ENCODE peak calls at places on chromosomes 13 and 19, in eight cellular contexts. One of them, this sample, is unnamed.

GRCh38 chr13:58712191-58712590 is 1080.6 kb downstream of the PCDH17 start:
- DNase-seq in HFFc6: no peak
- DNase-seq in GM06990: no peak
- DNase-seq in body of pancreas: no peak
- DNase-seq in type B pancreatic cell: no peak
- DNase-seq in dorsolateral prefrontal cortex: no peak
- DNase-seq in psoas muscle: no peak
- DNase-seq in endodermal cell: peak; percentile 81
- DNase-seq in this sample: no peak

GRCh38 chr19:54388001-54388802 is 23.5 kb upstream of the LAIR1 start:
- DNase-seq in HFFc6: no peak
- DNase-seq in GM06990: peak; percentile 72
- DNase-seq in body of pancreas: peak; percentile 49
- DNase-seq in type B pancreatic cell: no peak
- DNase-seq in dorsolateral prefrontal cortex: no peak
- DNase-seq in psoas muscle: no peak
- DNase-seq in endodermal cell: no peak
- DNase-seq in this sample: no peak

GRCh38 chr13:42977219-42977659 is 14.8 kb downstream of the EPSTI1 start:
- DNase-seq in HFFc6: no peak
- DNase-seq in GM06990: peak; percentile 51
- DNase-seq in body of pancreas: no peak
- DNase-seq in type B pancreatic cell: no peak
- DNase-seq in dorsolateral prefrontal cortex: no peak
- DNase-seq in psoas muscle: no peak
- DNase-seq in endodermal cell: no peak
- DNase-seq in this sample: no peak

GRCh38 chr13:41064493-41064892 is 3.2 kb downstream of the WBP4 start:
- DNase-seq in HFFc6: peak; percentile 86
- DNase-seq in GM06990: no peak
- DNase-seq in body of pancreas: no peak
- DNase-seq in type B pancreatic cell: no peak
- DNase-seq in dorsolateral prefrontal cortex: no peak
- DNase-seq in psoas muscle: no peak
- DNase-seq in endodermal cell: no peak
- DNase-seq in this sample: no peak

GRCh38 chr19:3483226-3483628 is at the start of gene SMIM44:
- DNase-seq in HFFc6: no peak
- DNase-seq in GM06990: no peak
- DNase-seq in body of pancreas: no peak
- DNase-seq in type B pancreatic cell: no peak
- DNase-seq in dorsolateral prefrontal cortex: no peak
- DNase-seq in psoas muscle: no peak
- DNase-seq in endodermal cell: peak; percentile 36
- DNase-seq in this sample: no peak

GRCh38 chr13:100106705-100107104 is 17.8 kb downstream of the PCCA start:
- DNase-seq in HFFc6: no peak
- DNase-seq in GM06990: no peak
- DNase-seq in body of pancreas: no peak
- DNase-seq in type B pancreatic cell: no peak
- DNase-seq in dorsolateral prefrontal cortex: no peak
- DNase-seq in psoas muscle: no peak
- DNase-seq in endodermal cell: no peak
- DNase-seq in this sample: no peak

GRCh38 chr13:43751624-43752023 is 35.1 kb downstream of the ENOX1 start:
- DNase-seq in HFFc6: no peak
- DNase-seq in GM06990: no peak
- DNase-seq in body of pancreas: no peak
- DNase-seq in type B pancreatic cell: no peak
- DNase-seq in dorsolateral prefrontal cortex: no peak
- DNase-seq in psoas muscle: no peak
- DNase-seq in endodermal cell: no peak
- DNase-seq in this sample: no peak

GRCh38 chr13:20416223-20416622 is 109.4 kb downstream of the CRYL1 start:
- DNase-seq in HFFc6: no peak
- DNase-seq in GM06990: no peak
- DNase-seq in body of pancreas: no peak
- DNase-seq in type B pancreatic cell: no peak
- DNase-seq in dorsolateral prefrontal cortex: no peak
- DNase-seq in psoas muscle: no peak
- DNase-seq in endodermal cell: no peak
- DNase-seq in this sample: no peak

GRCh38 chr13:98098511-98098910 is 44.4 kb upstream of the FARP1 start:
- DNase-seq in HFFc6: peak; percentile 45
- DNase-seq in GM06990: no peak
- DNase-seq in body of pancreas: no peak
- DNase-seq in type B pancreatic cell: no peak
- DNase-seq in dorsolateral prefrontal cortex: no peak
- DNase-seq in psoas muscle: no peak
- DNase-seq in endodermal cell: no peak
- DNase-seq in this sample: no peak

GRCh38 chr13:27135023-27135422 is 36.6 kb downstream of the USP12 start:
- DNase-seq in HFFc6: no peak
- DNase-seq in GM06990: no peak
- DNase-seq in body of pancreas: no peak
- DNase-seq in type B pancreatic cell: no peak
- DNase-seq in dorsolateral prefrontal cortex: no peak
- DNase-seq in psoas muscle: no peak
- DNase-seq in endodermal cell: no peak
- DNase-seq in this sample: no peak

GRCh38 chr19:49642488-49643035 is 553 bp downstream of the SCAF1 start:
- DNase-seq in HFFc6: no peak
- DNase-seq in GM06990: no peak
- DNase-seq in body of pancreas: no peak
- DNase-seq in type B pancreatic cell: no peak
- DNase-seq in dorsolateral prefrontal cortex: no peak
- DNase-seq in psoas muscle: peak; percentile 38
- DNase-seq in endodermal cell: no peak
- DNase-seq in this sample: no peak

GRCh38 chr19:46922465-46922864 is 61.7 kb downstream of the ARHGAP35 start:
- DNase-seq in HFFc6: no peak
- DNase-seq in GM06990: no peak
- DNase-seq in body of pancreas: no peak
- DNase-seq in type B pancreatic cell: no peak
- DNase-seq in dorsolateral prefrontal cortex: no peak
- DNase-seq in psoas muscle: no peak
- DNase-seq in endodermal cell: no peak
- DNase-seq in this sample: no peak

GRCh38 chr19:30882411-30883005 is 466.7 kb downstream of the TSHZ3 start:
- DNase-seq in HFFc6: no peak
- DNase-seq in GM06990: no peak
- DNase-seq in body of pancreas: no peak
- DNase-seq in type B pancreatic cell: peak; percentile 15
- DNase-seq in dorsolateral prefrontal cortex: no peak
- DNase-seq in psoas muscle: no peak
- DNase-seq in endodermal cell: no peak
- DNase-seq in this sample: no peak

GRCh38 chr13:65679240-65679639 is 1550.9 kb downstream of the PCDH9 start:
- DNase-seq in HFFc6: no peak
- DNase-seq in GM06990: no peak
- DNase-seq in body of pancreas: no peak
- DNase-seq in type B pancreatic cell: no peak
- DNase-seq in dorsolateral prefrontal cortex: no peak
- DNase-seq in psoas muscle: no peak
- DNase-seq in endodermal cell: no peak
- DNase-seq in this sample: no peak

GRCh38 chr19:15022752-15023151 is 26.5 kb upstream of the CASP14 start:
- DNase-seq in HFFc6: no peak
- DNase-seq in GM06990: no peak
- DNase-seq in body of pancreas: peak; percentile 87
- DNase-seq in type B pancreatic cell: no peak
- DNase-seq in dorsolateral prefrontal cortex: no peak
- DNase-seq in psoas muscle: no peak
- DNase-seq in endodermal cell: no peak
- DNase-seq in this sample: no peak

GRCh38 chr13:105207586-105208293 is 1327.7 kb downstream of the EFNB2 start:
- DNase-seq in HFFc6: no peak
- DNase-seq in GM06990: no peak
- DNase-seq in body of pancreas: no peak
- DNase-seq in type B pancreatic cell: no peak
- DNase-seq in dorsolateral prefrontal cortex: no peak
- DNase-seq in psoas muscle: no peak
- DNase-seq in endodermal cell: no peak
- DNase-seq in this sample: no peak

DNA sequence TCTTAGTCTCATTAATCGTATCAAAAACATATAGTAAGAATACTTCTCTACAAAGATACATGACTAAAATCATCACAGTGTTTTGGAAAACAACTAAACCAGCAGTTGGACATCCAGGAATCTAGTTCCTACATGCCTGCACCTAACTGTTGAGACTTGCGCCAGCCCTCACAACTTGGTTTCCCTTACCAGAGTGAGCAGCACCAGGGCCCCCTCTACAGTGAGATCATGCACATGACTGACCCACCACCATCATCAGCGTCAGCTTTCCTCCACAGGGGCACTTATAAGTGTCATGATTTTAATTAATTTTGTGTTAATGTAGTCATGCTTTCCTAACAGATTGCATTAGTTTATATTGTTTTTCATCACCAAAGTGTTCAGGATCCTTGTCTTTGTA is 1322.0 kb downstream of the EFNB2 start:
- DNase-seq in HFFc6: no peak
- DNase-seq in GM06990: no peak
- DNase-seq in body of pancreas: no peak
- DNase-seq in type B pancreatic cell: no peak
- DNase-seq in dorsolateral prefrontal cortex: no peak
- DNase-seq in psoas muscle: no peak
- DNase-seq in endodermal cell: peak; percentile 60
- DNase-seq in this sample: no peak
- TF ChIP-seq CTCF in HFFc6: no peak
- TF ChIP-seq CTCF in GM06990: no peak
- TF ChIP-seq CTCF in body of pancreas: no peak
- TF ChIP-seq CTCF in type B pancreatic cell: no peak
- TF ChIP-seq CTCF in dorsolateral prefrontal cortex: no peak
- TF ChIP-seq CTCF in psoas muscle: no peak
- TF ChIP-seq CTCF in endodermal cell: peak; percentile 60
- TF ChIP-seq CTCF in this sample: no peak

GRCh38 chr19:17581211-17581874 is 25.9 kb downstream of the COLGALT1 start:
- DNase-seq in HFFc6: no peak
- DNase-seq in GM06990: no peak
- DNase-seq in body of pancreas: no peak
- DNase-seq in type B pancreatic cell: no peak
- DNase-seq in dorsolateral prefrontal cortex: no peak
- DNase-seq in psoas muscle: no peak
- DNase-seq in endodermal cell: no peak
- DNase-seq in this sample: no peak

GRCh38 chr19:17582613-17583012 is 27.2 kb downstream of the COLGALT1 start:
- DNase-seq in HFFc6: no peak
- DNase-seq in GM06990: no peak
- DNase-seq in body of pancreas: no peak
- DNase-seq in type B pancreatic cell: no peak
- DNase-seq in dorsolateral prefrontal cortex: no peak
- DNase-seq in psoas muscle: no peak
- DNase-seq in endodermal cell: no peak
- DNase-seq in this sample: no peak

GRCh38 chr19:17577698-17578097 is 22.2 kb downstream of the COLGALT1 start:
- DNase-seq in HFFc6: no peak
- DNase-seq in GM06990: no peak
- DNase-seq in body of pancreas: no peak
- DNase-seq in type B pancreatic cell: no peak
- DNase-seq in dorsolateral prefrontal cortex: no peak
- DNase-seq in psoas muscle: no peak
- DNase-seq in endodermal cell: no peak
- DNase-seq in this sample: no peak

GRCh38 chr19:17579523-17580244 is 24.2 kb downstream of the COLGALT1 start:
- DNase-seq in HFFc6: peak; percentile 23
- DNase-seq in GM06990: peak; percentile 75
- DNase-seq in body of pancreas: peak; percentile 38
- DNase-seq in type B pancreatic cell: no peak
- DNase-seq in dorsolateral prefrontal cortex: no peak
- DNase-seq in psoas muscle: peak; percentile 75
- DNase-seq in endodermal cell: peak; percentile 96
- DNase-seq in this sample: no peak

GRCh38 chr19:17580470-17581000 is 25.1 kb downstream of the COLGALT1 start:
- DNase-seq in HFFc6: no peak
- DNase-seq in GM06990: no peak
- DNase-seq in body of pancreas: no peak
- DNase-seq in type B pancreatic cell: no peak
- DNase-seq in dorsolateral prefrontal cortex: no peak
- DNase-seq in psoas muscle: no peak
- DNase-seq in endodermal cell: no peak
- DNase-seq in this sample: no peak
- TF ChIP-seq CTCF in HFFc6: peak; percentile 27
- TF ChIP-seq CTCF in GM06990: peak; percentile 8
- TF ChIP-seq CTCF in body of pancreas: no peak
- TF ChIP-seq CTCF in type B pancreatic cell: no peak
- TF ChIP-seq CTCF in dorsolateral prefrontal cortex: no peak
- TF ChIP-seq CTCF in psoas muscle: no peak
- TF ChIP-seq CTCF in endodermal cell: peak; percentile 41
- TF ChIP-seq CTCF in this sample: no peak

GRCh38 chr19:29467824-29468401 is 57.9 kb upstream of the VSTM2B start:
- DNase-seq in HFFc6: peak; percentile 11
- DNase-seq in GM06990: no peak
- DNase-seq in body of pancreas: no peak
- DNase-seq in type B pancreatic cell: no peak
- DNase-seq in dorsolateral prefrontal cortex: peak; percentile 82
- DNase-seq in psoas muscle: no peak
- DNase-seq in endodermal cell: peak; percentile 76
- DNase-seq in this sample: no peak
- TF ChIP-seq CTCF in HFFc6: peak; percentile 70
- TF ChIP-seq CTCF in GM06990: peak; percentile 70
- TF ChIP-seq CTCF in body of pancreas: no peak
- TF ChIP-seq CTCF in type B pancreatic cell: peak; percentile 60
- TF ChIP-seq CTCF in dorsolateral prefrontal cortex: peak; percentile 47
- TF ChIP-seq CTCF in psoas muscle: no peak
- TF ChIP-seq CTCF in endodermal cell: peak; percentile 79
- TF ChIP-seq CTCF in this sample: peak; percentile 62

GRCh38 chr19:18419195-18419698 is at the start of gene SSBP4:
- DNase-seq in HFFc6: peak; percentile 57
- DNase-seq in GM06990: peak; percentile 84
- DNase-seq in body of pancreas: peak; percentile 76
- DNase-seq in type B pancreatic cell: no peak
- DNase-seq in dorsolateral prefrontal cortex: no peak
- DNase-seq in psoas muscle: peak; percentile 89
- DNase-seq in endodermal cell: peak; percentile 88
- DNase-seq in this sample: peak; percentile 73
- TF ChIP-seq CTCF in HFFc6: peak; percentile 51
- TF ChIP-seq CTCF in GM06990: no peak
- TF ChIP-seq CTCF in body of pancreas: peak; percentile 34
- TF ChIP-seq CTCF in type B pancreatic cell: peak; percentile 67
- TF ChIP-seq CTCF in dorsolateral prefrontal cortex: no peak
- TF ChIP-seq CTCF in psoas muscle: peak; percentile 47
- TF ChIP-seq CTCF in endodermal cell: peak; percentile 64
- TF ChIP-seq CTCF in this sample: peak; percentile 63

This sample was measured in progenitor cell of endocrine pancreas.